ENCODE peak calls at places on chromosome 6, in nine cellular contexts. C is astrocyte; J is GF-D8; P is neuronal stem cell; D is left cardiac atrium; A is neural crest cell; K is NB4; E is activated T-helper 2 cell treated with anti-CD3 and anti-CD28 coated beads, Interferon-gamma antibody, Interleukin-2, Interleukin-4, amounts not matched to agents 10 μg/mL and 5 μg/mL and 100 μg/mL, durations not matched to agents 14 hours and 24 hours and 36 hours; M is left colon. G is an unnamed sample.

GRCh38 chr6:129370268-129370916 is 339.6 kb downstream of the ARHGAP18 start:
- DNase-seq in M (peak; percentile 61), J (no peak), C (peak; percentile 30), P (peak; percentile 29), E (peak; percentile 11), K (peak; percentile 47), D (no peak), A (peak; percentile 39), G (peak; percentile 69)

GRCh38 chr6:169289671-169290408 is 36.2 kb upstream of the THBS2 start:
- DNase-seq in M (no peak), P (no peak), E (no peak), K (peak; percentile 47), C (peak; percentile 96), A (no peak), D (peak; percentile 48), J (no peak), G (no peak)

GRCh38 chr6:163883946-163884345 is 469.4 kb downstream of the QKI start:
- DNase-seq in K (peak; percentile 30), E (no peak), D (no peak), C (no peak), A (no peak), M (no peak), J (no peak), P (no peak), G (no peak)

GRCh38 chr6:134663800-134664535 is 285.9 kb downstream of the ALDH8A1 start:
- DNase-seq in M (no peak), D (no peak), P (no peak), C (no peak), J (no peak), K (no peak), A (no peak), E (no peak), G (no peak)

GRCh38 chr6:166046232-166046631 is 121.4 kb downstream of the TBXT start:
- DNase-seq in E (no peak), K (no peak), A (no peak), J (no peak), M (no peak), D (no peak), P (no peak), C (peak; percentile 95), G (no peak)

GRCh38 chr6:18388942-18389341 is 1.8 kb downstream of the RNF144B start:
- DNase-seq in D (no peak), K (no peak), E (no peak), M (no peak), C (peak; percentile 83), P (no peak), A (no peak), J (no peak), G (peak; percentile 53)

GRCh38 chr6:32084780-32085179 is 24.4 kb downstream of the TNXB start:
- DNase-seq in A (no peak), E (no peak), K (no peak), M (no peak), P (no peak), J (no peak), D (no peak), C (no peak), G (no peak)

GRCh38 chr6:2468601-2468955 is 223.2 kb upstream of the GMDS start:
- DNase-seq in P (no peak), D (no peak), A (no peak), M (no peak), E (no peak), J (no peak), C (peak; percentile 36), K (no peak), G (no peak)

GRCh38 chr6:6730831-6731230 is 142.3 kb downstream of the LY86 start:
- DNase-seq in D (peak; percentile 58), C (peak; percentile 91), P (no peak), E (no peak), M (no peak), K (no peak), A (no peak), J (no peak), G (no peak)

GRCh38 chr6:166206510-166207389 is 39.1 kb upstream of the TBXT start:
- DNase-seq in P (no peak), J (no peak), C (no peak), D (no peak), M (no peak), K (peak; percentile 42), A (no peak), E (no peak), G (no peak)

GRCh38 chr6:119720160-119720559 is 370.6 kb upstream of the MAN1A1 start:
- DNase-seq in J (no peak), M (no peak), P (no peak), D (no peak), E (no peak), A (no peak), C (no peak), K (no peak), G (no peak)

GRCh38 chr6:134389129-134389528 is 71.2 kb upstream of the SGK1 start:
- DNase-seq in E (no peak), D (no peak), M (no peak), K (peak; percentile 80), C (no peak), J (no peak), A (no peak), P (no peak), G (no peak)

GRCh38 chr6:139903411-139904157 is 529.1 kb upstream of the CITED2 start:
- DNase-seq in E (no peak), P (no peak), D (no peak), M (no peak), C (no peak), J (peak; percentile 71), K (peak; percentile 90), A (no peak), G (peak; percentile 1)

GRCh38 chr6:136969433-136969832 is 47.3 kb downstream of the SLC35D3 start:
- DNase-seq in A (no peak), C (no peak), D (no peak), J (no peak), P (no peak), E (no peak), M (no peak), K (no peak), G (no peak)

GRCh38 chr6:139982652-139983051 is 608.2 kb upstream of the CITED2 start:
- DNase-seq in D (no peak), M (no peak), J (no peak), A (no peak), E (no peak), C (peak; percentile 46), P (no peak), K (no peak), G (no peak)

GRCh38 chr6:157246771-157247484 is 76.4 kb downstream of the TMEM242 start:
- DNase-seq in A (no peak), K (no peak), M (no peak), P (no peak), E (no peak), C (no peak), J (no peak), D (peak; percentile 3), G (no peak)

G was measured in midbrain.